ENCODE peak calls at places on chromosomes 3 and 15, in eight cellular contexts. Z is A673, N is AG10803, C is MCF 10A, F is GM10248, E is AG04449, O is brain microvascular endothelial cell, D is neural crest cell. Y is an unnamed sample.

GRCh38 chr15:33242669-33243191 is 48.2 kb upstream of the FMN1 start:
- DNase-seq in Z (peak), N (peak), C (peak), F (no peak), E (no peak), O (peak), D (no peak), Y (no peak)

GRCh38 chr3:149646181-149646766 is 11.6 kb downstream of the WWTR1 start:
- DNase-seq in Z (no peak), N (peak), C (peak), F (no peak), E (no peak), O (peak), D (no peak), Y (no peak)

GRCh38 chr15:50764331-50765201 is 940 bp downstream of the SPPL2A start:
- DNase-seq in Z (no peak), N (no peak), C (peak), F (peak), E (no peak), O (no peak), D (no peak), Y (no peak)

GRCh38 chr3:126782554-126782953 is 78.5 kb downstream of the CHCHD6 start:
- DNase-seq in Z (peak), N (peak), C (peak), F (no peak), E (peak), O (peak), D (no peak), Y (peak)

GRCh38 chr15:85482896-85483295 is 102.5 kb downstream of the AKAP13 start:
- DNase-seq in Z (no peak), N (peak), C (no peak), F (no peak), E (peak), O (peak), D (no peak), Y (peak)

GRCh38 chr3:126316515-126316939 is 40.7 kb downstream of the KLF15 start:
- DNase-seq in Z (no peak), N (no peak), C (no peak), F (no peak), E (no peak), O (no peak), D (no peak), Y (no peak)

GRCh38 chr3:72390841-72391240 is 457.4 kb downstream of the SHQ1 start:
- DNase-seq in Z (no peak), N (peak), C (no peak), F (no peak), E (no peak), O (peak), D (no peak), Y (no peak)

GRCh38 chr3:152021951-152022461 is 148.6 kb downstream of the SUCNR1 start:
- DNase-seq in Z (peak), N (peak), C (peak), F (no peak), E (no peak), O (peak), D (no peak), Y (peak)

GRCh38 chr3:16059081-16059537 is 115.4 kb upstream of the GALNT15 start:
- DNase-seq in Z (no peak), N (peak), C (no peak), F (no peak), E (no peak), O (no peak), D (no peak), Y (no peak)

GRCh38 chr15:71323604-71324003 is 208.3 kb downstream of the THSD4 start:
- DNase-seq in Z (no peak), N (no peak), C (no peak), F (no peak), E (no peak), O (no peak), D (no peak), Y (no peak)

GRCh38 chr3:143331336-143331735 is 211.8 kb downstream of the CHST2 start:
- DNase-seq in Z (peak), N (peak), C (no peak), F (no peak), E (no peak), O (peak), D (no peak), Y (no peak)

GRCh38 chr3:30810617-30811016 is 83.8 kb downstream of the GADL1 start:
- DNase-seq in Z (peak), N (no peak), C (no peak), F (no peak), E (no peak), O (no peak), D (no peak), Y (no peak)

GRCh38 chr15:81274932-81275341 is 49.0 kb downstream of the STARD5 start:
- DNase-seq in Z (peak), N (peak), C (peak), F (peak), E (no peak), O (peak), D (peak), Y (peak)

GRCh38 chr15:43514241-43515057 is 3.0 kb upstream of the MAP1A start:
- DNase-seq in Z (peak), N (peak), C (peak), F (no peak), E (no peak), O (no peak), D (peak), Y (no peak)

GRCh38 chr3:136678981-136679380 is 73.2 kb downstream of the STAG1 start:
- DNase-seq in Z (no peak), N (peak), C (no peak), F (no peak), E (no peak), O (no peak), D (no peak), Y (no peak)

GRCh38 chr15:99669250-99669649 is 64.0 kb downstream of the LYSMD4 start:
- DNase-seq in Z (no peak), N (no peak), C (no peak), F (no peak), E (no peak), O (no peak), D (no peak), Y (no peak)

GRCh38 chr3:57179580-57180410 is 14.6 kb upstream of the IL17RD start:
- DNase-seq in Z (no peak), N (no peak), C (peak), F (peak), E (no peak), O (no peak), D (no peak), Y (no peak)

DNA sequence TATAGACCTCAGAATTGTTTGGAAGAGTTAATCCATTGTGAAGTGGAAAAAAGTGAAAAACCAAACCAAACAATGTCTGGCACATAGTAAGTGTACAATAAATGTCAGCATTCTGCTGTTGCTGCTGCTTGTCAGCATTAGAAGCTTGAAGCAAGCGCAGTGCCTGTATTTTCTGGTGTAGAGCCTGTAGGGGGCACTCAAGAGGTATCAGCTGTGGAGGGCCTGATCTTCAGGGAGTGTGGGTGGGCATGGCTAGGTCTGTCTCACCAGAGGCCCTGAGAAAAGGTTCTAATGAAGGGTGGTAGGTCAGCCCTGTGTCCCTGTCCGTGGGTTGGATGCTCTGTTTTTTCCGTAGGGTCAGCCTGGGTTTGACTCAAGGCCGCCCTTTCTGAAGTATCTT is 3.6 kb downstream of the ADAMTSL3 start:
- DNase-seq in Z (peak), N (no peak), C (no peak), F (no peak), E (no peak), O (no peak), D (no peak), Y (no peak)
- TF ChIP-seq CTCF in Z (peak), N (no peak), C (no peak), F (peak), E (no peak), O (peak), D (peak), Y (no peak)

GRCh38 chr15:101056366-101057334 is 137.5 kb downstream of the LRRK1 start:
- DNase-seq in Z (no peak), N (no peak), C (no peak), F (no peak), E (no peak), O (no peak), D (no peak), Y (no peak)
- TF ChIP-seq CTCF in Z (no peak), N (no peak), C (no peak), F (no peak), E (no peak), O (no peak), D (no peak), Y (no peak)

GRCh38 chr3:66574091-66574490 is 73.3 kb upstream of the LRIG1 start:
- DNase-seq in Z (no peak), N (no peak), C (no peak), F (no peak), E (no peak), O (no peak), D (no peak), Y (no peak)

GRCh38 chr3:66577804-66578203 is 77.0 kb upstream of the LRIG1 start:
- DNase-seq in Z (no peak), N (no peak), C (no peak), F (no peak), E (no peak), O (no peak), D (no peak), Y (no peak)

GRCh38 chr3:66572090-66572632 is 71.3 kb upstream of the LRIG1 start:
- DNase-seq in Z (no peak), N (no peak), C (no peak), F (no peak), E (no peak), O (no peak), D (no peak), Y (no peak)

DNA sequence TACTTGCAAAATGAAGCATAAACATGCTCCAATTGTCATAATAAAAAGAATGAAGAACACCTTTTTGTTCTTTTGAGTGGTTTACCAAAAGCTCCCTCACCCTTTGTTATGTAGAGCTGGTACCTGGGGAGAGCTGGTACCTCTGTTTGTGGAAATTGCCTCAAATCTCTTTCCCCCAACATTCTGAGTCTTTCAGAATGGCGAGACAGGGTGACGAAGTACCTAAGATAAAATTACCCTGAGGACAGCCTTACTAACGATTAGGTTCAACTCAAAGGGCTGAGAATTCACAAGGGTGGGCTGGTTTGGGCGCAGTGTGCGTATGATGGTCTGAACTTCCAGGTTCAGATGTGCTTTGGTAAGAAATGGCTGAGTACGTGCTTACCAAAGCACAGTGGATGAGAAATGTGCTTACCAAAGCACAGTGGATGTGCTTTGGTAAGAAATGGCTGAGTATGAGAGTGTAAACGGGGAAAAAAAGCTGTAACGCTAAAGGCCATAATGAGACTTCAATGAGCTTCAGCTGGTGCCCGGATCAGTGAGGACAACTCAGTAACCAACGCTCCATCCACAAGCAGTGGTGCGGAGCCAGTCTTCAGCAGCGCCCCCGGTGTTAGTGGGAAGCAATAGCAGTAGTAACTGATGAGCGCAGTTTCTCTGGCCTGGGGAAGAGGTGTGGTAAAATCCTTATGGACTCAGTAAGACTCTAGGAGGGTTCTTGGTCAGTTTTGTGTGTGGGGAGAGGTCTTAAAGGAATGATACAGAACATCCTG is 72.3 kb upstream of the LRIG1 start:
- DNase-seq in Z (no peak), N (no peak), C (no peak), F (peak), E (no peak), O (no peak), D (peak), Y (no peak)
- TF ChIP-seq CTCF in Z (peak), N (peak), C (no peak), F (peak), E (peak), O (peak), D (peak), Y (peak)

GRCh38 chr15:57767526-57767925 is 61.0 kb downstream of the POLR2M start:
- DNase-seq in Z (no peak), N (no peak), C (no peak), F (no peak), E (no peak), O (no peak), D (no peak), Y (no peak)

GRCh38 chr15:57761562-57761961 is 55.0 kb downstream of the POLR2M start:
- DNase-seq in Z (no peak), N (no peak), C (no peak), F (no peak), E (no peak), O (no peak), D (no peak), Y (no peak)

GRCh38 chr15:57758556-57758955 is 52.0 kb downstream of the POLR2M start:
- DNase-seq in Z (no peak), N (peak), C (peak), F (no peak), E (no peak), O (no peak), D (no peak), Y (no peak)

GRCh38 chr15:57762302-57762701 is 55.8 kb downstream of the POLR2M start:
- DNase-seq in Z (no peak), N (no peak), C (no peak), F (no peak), E (no peak), O (no peak), D (no peak), Y (no peak)
- TF ChIP-seq CTCF in Z (no peak), N (peak), C (no peak), F (no peak), E (no peak), O (peak), D (peak), Y (no peak)

DNA sequence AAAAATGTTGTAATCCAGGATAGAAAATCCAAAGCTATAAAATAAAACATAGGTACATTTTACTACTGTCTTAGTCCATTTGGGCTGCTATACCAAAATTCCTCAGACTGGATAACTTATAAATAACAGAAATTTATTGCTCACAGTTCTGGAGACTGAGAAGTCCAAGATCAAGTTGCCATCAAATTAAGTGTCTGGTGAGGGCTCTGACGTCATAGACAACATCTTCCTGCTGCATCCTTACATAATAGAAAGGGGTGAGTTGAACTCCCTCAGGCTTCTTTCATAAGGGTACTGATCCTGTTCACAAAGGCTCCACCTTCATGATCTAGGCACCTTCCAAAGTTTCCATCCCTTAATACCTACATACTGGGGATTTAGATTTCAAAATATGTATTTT is 826.8 kb downstream of the NTRK3 start:
- DNase-seq in Z (no peak), N (no peak), C (no peak), F (no peak), E (no peak), O (no peak), D (no peak), Y (no peak)
- TF ChIP-seq CTCF in Z (no peak), N (no peak), C (no peak), F (no peak), E (no peak), O (no peak), D (no peak), Y (no peak)

DNA sequence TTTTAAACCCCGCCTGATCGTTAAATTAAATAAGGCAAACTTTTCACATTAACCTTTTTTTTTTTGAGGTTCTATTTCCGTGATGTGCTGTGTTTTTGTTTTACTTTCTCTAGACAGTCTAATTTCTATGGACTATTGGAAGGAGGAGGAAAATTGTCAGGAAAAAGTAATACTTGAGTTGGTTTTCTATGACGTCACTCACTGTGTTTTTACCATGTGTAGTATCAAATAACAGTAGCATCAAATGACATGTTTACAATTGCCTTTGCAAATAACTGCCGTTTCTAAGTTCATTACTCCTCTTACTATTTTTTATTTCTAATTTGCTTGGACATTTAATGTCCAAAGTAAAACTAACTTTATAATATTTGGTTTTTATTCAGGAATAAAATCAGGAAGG is 32.3 kb downstream of the MYO1E start:
- DNase-seq in Z (no peak), N (no peak), C (no peak), F (no peak), E (no peak), O (no peak), D (no peak), Y (no peak)
- TF ChIP-seq CTCF in Z (no peak), N (no peak), C (no peak), F (no peak), E (no peak), O (no peak), D (no peak), Y (no peak)

GRCh38 chr15:49619226-49619625 is 1.4 kb downstream of the FAM227B start:
- DNase-seq in Z (no peak), N (no peak), C (no peak), F (no peak), E (no peak), O (no peak), D (no peak), Y (no peak)

GRCh38 chr15:49621327-49622210 is 721 bp downstream of the DTWD1 start:
- DNase-seq in Z (peak), N (peak), C (peak), F (no peak), E (no peak), O (no peak), D (no peak), Y (no peak)

GRCh38 chr15:49620174-49620573 is 444 bp downstream of the FAM227B start:
- DNase-seq in Z (peak), N (peak), C (peak), F (no peak), E (no peak), O (no peak), D (no peak), Y (no peak)

GRCh38 chr15:49622561-49622960 is 1.7 kb downstream of the DTWD1 start:
- DNase-seq in Z (peak), N (peak), C (no peak), F (no peak), E (no peak), O (no peak), D (no peak), Y (no peak)

DNA sequence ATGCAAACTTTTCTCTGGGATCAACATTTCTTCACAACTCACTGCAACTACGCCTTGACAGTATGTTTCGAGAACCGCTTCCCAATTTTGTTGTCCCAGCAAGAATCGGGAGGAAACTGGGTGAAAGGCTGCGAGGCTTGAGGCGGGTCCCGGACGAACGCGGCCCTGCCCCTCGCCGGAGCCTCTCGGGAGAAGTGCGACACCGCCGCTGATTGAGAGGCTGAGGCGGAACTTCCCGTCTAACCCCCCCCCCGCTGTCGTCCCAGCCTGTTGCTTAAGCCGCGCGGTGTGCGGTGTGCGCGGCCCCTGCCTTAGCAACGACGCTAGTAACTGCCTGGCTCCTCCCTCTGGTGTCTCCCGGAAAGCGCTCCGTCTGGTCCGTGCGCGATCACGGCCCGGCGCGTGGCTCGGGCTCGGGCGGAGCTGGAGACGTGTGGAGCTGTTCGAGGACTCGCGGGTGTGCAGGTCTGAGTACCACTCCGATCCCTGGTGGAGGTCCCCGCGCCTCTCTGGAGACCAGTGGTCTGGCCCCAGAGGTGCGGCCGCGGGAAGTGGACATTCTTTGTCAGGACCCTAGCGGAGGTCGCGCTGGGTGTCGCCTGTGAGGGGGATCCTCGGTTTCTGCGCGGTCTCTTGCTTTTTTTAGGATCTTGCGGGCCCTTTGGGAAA is at the start of the genes DTWD1 and FAM227B:
- DNase-seq in Z (peak), N (peak), C (peak), F (peak), E (peak), O (peak), D (peak), Y (peak)
- TF ChIP-seq CTCF in Z (no peak), N (no peak), C (no peak), F (no peak), E (no peak), O (no peak), D (peak), Y (no peak)

GRCh38 chr15:65318870-65319356 is 14.4 kb downstream of the RNU5B-1 start:
- DNase-seq in Z (peak), N (peak), C (peak), F (peak), E (no peak), O (peak), D (peak), Y (no peak)
- TF ChIP-seq CTCF in Z (peak), N (peak), C (peak), F (peak), E (peak), O (peak), D (peak), Y (peak)

GRCh38 chr3:179376474-179376873 is 29.0 kb downstream of the MFN1 start:
- DNase-seq in Z (no peak), N (no peak), C (no peak), F (no peak), E (no peak), O (no peak), D (no peak), Y (no peak)

GRCh38 chr3:179375091-179375999 is 27.8 kb downstream of the MFN1 start:
- DNase-seq in Z (no peak), N (no peak), C (no peak), F (no peak), E (no peak), O (no peak), D (no peak), Y (no peak)

GRCh38 chr3:179373938-179374337 is 26.4 kb downstream of the MFN1 start:
- DNase-seq in Z (no peak), N (no peak), C (no peak), F (no peak), E (no peak), O (no peak), D (no peak), Y (no peak)
- TF ChIP-seq CTCF in Z (no peak), N (no peak), C (no peak), F (no peak), E (no peak), O (peak), D (no peak), Y (no peak)

Y was measured in AG09319.